ENCODE peak calls at places on chromosomes 2 and 18, in four cellular contexts. Q, R, H and N are unnamed samples. For H3K9me3, the result is how much of the 10 kb centered on the place peaks cover.

GRCh38 chr2:70984576-70985282 is 6.3 kb downstream of the ANKRD53 start:
- DNase-seq in R (no peak), Q (no peak), H (peak), N (peak)

GRCh38 chr2:20666364-20667150 is at the start of gene GDF7:
- DNase-seq in R (peak), H (peak), Q (no peak), N (no peak)

GRCh38 chr18:9722691-9723090 is 14.6 kb downstream of the RAB31 start:
- DNase-seq in H (no peak), Q (no peak), R (peak), N (no peak)

GRCh38 chr2:12333293-12333692 is 383.4 kb upstream of the TRIB2 start:
- DNase-seq in H (no peak), R (no peak), Q (no peak), N (no peak)

GRCh38 chr2:36358317-36358659 is 2.7 kb downstream of the CRIM1 start:
- DNase-seq in Q (no peak), H (no peak), R (no peak), N (no peak)

GRCh38 chr2:200863655-200864205 is 728 bp downstream of the CLK1 start:
- DNase-seq in R (no peak), Q (peak), H (peak), N (no peak)

GRCh38 chr18:52341617-52342381 is 1.8 kb downstream of the DCC start:
- DNase-seq in Q (no peak), R (no peak), H (peak), N (no peak)

GRCh38 chr18:51039138-51040112 is 9.4 kb downstream of the SMAD4 start:
- DNase-seq in R (no peak), H (no peak), Q (no peak), N (no peak)

GRCh38 chr2:128041561-128041960 is 13.7 kb upstream of the SAP130 start:
- DNase-seq in H (no peak), R (no peak), Q (no peak), N (peak)

GRCh38 chr2:129810521-129810920 is 168.9 kb upstream of the RAB6C start:
- DNase-seq in R (no peak), Q (no peak), H (no peak), N (no peak)

GRCh38 chr2:129805889-129806288 is 173.6 kb upstream of the RAB6C start:
- DNase-seq in H (no peak), R (no peak), Q (no peak), N (no peak)

GRCh38 chr2:129803067-129803466 is 176.4 kb upstream of the RAB6C start:
- DNase-seq in H (no peak), Q (no peak), R (no peak), N (no peak)

GRCh38 chr2:129806317-129806716 is 173.1 kb upstream of the RAB6C start:
- DNase-seq in Q (no peak), R (no peak), H (no peak), N (no peak)

DNA sequence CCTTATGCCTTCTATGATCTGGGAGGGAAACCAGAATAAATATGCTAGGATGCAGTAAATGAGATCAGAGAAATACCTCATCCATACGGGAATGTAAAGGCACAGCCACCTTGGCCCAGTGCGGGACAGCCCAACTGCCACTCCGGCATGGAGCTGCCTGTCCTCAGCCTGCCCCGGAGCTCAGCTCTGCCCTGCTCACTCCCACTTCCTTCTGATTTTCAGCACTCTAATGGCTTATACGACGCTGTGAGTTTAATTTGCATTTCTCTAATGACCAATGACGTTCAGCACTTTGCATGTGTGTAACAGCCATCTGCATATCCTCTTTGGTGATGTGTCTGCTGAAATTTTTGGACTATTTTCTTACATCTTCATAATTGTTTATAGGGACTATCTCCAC is 172.5 kb upstream of the RAB6C start:
- DNase-seq in H (no peak), Q (no peak), R (no peak), N (no peak)
- H3K9me3 ChIP-seq in H (under half), Q (under half), R (under half), N (under half)

GRCh38 chr2:31788273-31788672 is 207.5 kb upstream of the SRD5A2 start:
- DNase-seq in Q (no peak), R (no peak), H (no peak), N (no peak)

GRCh38 chr2:31785876-31786275 is 205.1 kb upstream of the SRD5A2 start:
- DNase-seq in R (no peak), H (peak), Q (no peak), N (no peak)

GRCh38 chr2:31784868-31785267 is 204.1 kb upstream of the SRD5A2 start:
- DNase-seq in R (no peak), H (no peak), Q (no peak), N (no peak)
- H3K9me3 ChIP-seq in R (under half), H (under half), Q (under half), N (under half)

DNA sequence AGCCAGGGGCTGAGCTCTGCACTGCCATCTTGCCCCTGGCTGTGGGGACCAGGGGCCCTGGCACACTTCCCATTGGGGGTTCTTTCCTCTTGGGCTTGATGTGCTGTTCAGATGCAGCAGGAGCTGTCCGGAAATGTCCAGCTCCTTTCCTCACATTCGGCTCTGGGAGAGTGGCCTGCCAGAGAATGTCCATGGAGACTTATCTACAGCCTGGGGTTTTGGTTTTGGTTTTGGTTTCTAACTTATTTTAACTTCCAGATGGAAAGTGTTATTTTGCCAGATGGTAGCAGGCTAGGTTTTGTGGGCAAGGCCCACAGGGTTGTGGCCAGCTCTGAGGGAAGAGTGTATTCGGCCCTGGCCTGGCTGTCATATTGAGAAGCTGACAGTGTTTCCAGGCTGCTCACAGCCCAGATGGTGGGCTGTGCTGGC is 177.3 kb downstream of the ANKRD30B start:
- DNase-seq in Q (no peak), R (no peak), H (no peak), N (no peak)
- H3K9me3 ChIP-seq in Q (under half), R (under half), H (under half), N (under half)

GRCh38 chr18:78240867-78241266 is 738.8 kb upstream of the SALL3 start:
- DNase-seq in Q (no peak), H (no peak), R (no peak), N (no peak)
- H3K9me3 ChIP-seq in Q (under half), H (under half), R (under half), N (under half)

DNA sequence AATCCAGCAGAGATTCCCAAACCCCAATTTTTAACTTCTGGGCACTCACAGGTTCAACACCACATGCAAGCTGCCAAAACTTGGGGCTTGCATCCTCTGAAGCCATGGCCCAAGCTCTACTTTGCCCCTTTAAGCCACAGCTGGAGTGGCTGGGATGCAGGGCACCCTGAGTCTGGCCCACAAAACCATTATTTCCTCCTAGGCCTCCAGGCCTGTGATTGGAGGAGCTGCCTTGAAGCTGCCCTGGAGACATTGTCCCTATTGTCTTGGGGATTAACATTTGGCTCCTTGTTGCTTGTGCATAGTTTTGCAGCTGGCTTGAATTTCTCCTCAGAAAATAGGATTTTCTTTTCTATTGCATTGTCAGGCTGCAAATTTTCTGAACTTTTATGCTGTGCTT is 109.8 kb upstream of the RPRM start:
- DNase-seq in Q (no peak), R (no peak), H (no peak), N (no peak)
- H3K9me3 ChIP-seq in Q (under half), R (half or more), H (under half), N (under half)

DNA sequence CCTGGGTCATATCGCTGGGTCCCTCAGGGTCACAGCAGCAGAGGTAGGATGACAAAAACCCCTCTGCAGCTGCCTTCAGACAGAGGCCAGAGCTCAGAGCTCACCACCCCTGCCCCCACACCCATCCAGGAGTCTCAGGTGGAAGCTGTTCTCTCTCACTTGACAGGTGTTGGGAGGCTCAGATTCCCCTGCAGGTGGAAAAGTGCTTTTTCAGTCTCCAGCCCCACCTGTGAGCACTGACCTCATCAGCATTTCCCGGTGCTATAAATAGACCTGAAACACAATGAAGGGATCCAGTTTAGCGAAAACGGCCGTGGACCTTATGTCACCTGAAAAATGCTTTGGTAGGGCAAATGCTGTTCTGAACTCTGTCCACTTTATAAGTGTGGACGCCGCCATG is 254.9 kb downstream of the NDUFA10 start:
- DNase-seq in H (no peak), Q (no peak), R (no peak), N (peak)
- H3K9me3 ChIP-seq in H (under half), Q (under half), R (under half), N (under half)

GRCh38 chr18:13688191-13689136 is 37.9 kb downstream of the FAM210A start:
- DNase-seq in H (no peak), Q (no peak), R (no peak), N (no peak)
- H3K9me3 ChIP-seq in H (under half), Q (under half), R (under half), N (under half)

GRCh38 chr18:61683856-61684255 is 209.0 kb downstream of the RNF152 start:
- DNase-seq in Q (no peak), H (no peak), R (no peak), N (no peak)
- H3K9me3 ChIP-seq in Q (under half), H (under half), R (under half), N (under half)

DNA sequence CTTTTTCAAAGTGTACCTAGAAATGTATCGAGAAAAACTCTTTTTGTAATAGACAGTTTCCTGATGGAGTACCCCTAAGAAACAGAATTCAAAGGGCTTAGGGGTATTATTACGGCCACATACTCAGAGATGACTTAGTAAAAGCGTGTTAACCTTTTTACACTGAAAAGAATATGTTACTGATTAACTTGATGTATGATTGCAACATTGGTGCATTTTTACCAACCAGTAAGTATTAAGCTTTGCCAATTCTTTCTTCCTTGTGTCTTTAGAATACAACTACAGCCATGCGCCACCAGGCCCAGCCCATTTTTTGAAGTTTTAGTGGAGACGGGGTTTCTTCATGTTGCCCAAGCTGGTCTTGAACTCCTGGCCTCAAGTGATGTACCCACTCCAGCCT is 1997.0 kb upstream of the LRRTM1 start:
- DNase-seq in H (no peak), R (no peak), Q (no peak), N (no peak)
- H3K9me3 ChIP-seq in H (under half), R (under half), Q (under half), N (under half)

DNA sequence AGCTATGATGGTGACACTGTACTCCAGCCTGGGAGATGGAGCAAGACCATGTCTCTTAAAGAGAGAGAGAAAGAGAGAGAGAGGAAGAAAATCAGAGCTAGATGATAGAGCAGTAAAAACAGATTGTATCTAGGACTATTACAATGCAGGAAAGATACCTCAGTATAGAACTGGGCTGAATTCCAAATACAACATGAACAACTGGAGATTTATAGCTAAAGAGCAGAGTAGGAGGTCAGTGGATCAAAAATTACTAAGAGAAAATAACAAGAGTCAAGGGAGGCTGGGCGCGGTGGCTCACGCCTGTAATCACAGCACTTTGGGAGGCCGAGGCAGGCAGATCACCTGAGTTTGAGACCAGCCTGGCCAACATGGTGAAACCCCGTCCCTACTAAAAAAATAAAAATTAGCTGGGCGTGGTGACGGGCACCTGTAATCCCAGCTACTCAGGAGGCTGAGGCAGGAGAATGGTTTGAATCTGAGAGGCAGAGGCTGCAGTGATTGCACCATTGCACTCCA is 100.7 kb upstream of the MSH6 start:
- DNase-seq in Q (no peak), H (no peak), R (no peak), N (no peak)
- H3K9me3 ChIP-seq in Q (under half), H (under half), R (under half), N (under half)